ENCODE peak calls at places on chromosomes 1 and 21, in eight cellular contexts. One of them, this sample, is unnamed.

GRCh38 chr1:28505406-28506187 is at the start of gene RCC1:
- DNase-seq in NB4: peak; percentile 97
- DNase-seq in fibroblast of the aortic adventitia: peak; percentile 100
- DNase-seq in nephron progenitor cell: peak; percentile 93
- DNase-seq in AG10803: peak; percentile 99
- DNase-seq in GM12864: peak; percentile 98
- DNase-seq in left ventricle myocardium inferior: peak; percentile 97
- DNase-seq in astrocyte of the cerebellum: peak; percentile 99
- DNase-seq in this sample: peak; percentile 96

GRCh38 chr1:222654849-222655248 is 37.0 kb downstream of the MIA3 start:
- DNase-seq in NB4: peak; percentile 93
- DNase-seq in fibroblast of the aortic adventitia: peak; percentile 7
- DNase-seq in nephron progenitor cell: no peak
- DNase-seq in AG10803: peak; percentile 38
- DNase-seq in GM12864: peak; percentile 77
- DNase-seq in left ventricle myocardium inferior: no peak
- DNase-seq in astrocyte of the cerebellum: no peak
- DNase-seq in this sample: no peak

GRCh38 chr1:211092955-211093354 is 41.0 kb downstream of the KCNH1 start:
- DNase-seq in NB4: no peak
- DNase-seq in fibroblast of the aortic adventitia: no peak
- DNase-seq in nephron progenitor cell: no peak
- DNase-seq in AG10803: no peak
- DNase-seq in GM12864: no peak
- DNase-seq in left ventricle myocardium inferior: no peak
- DNase-seq in astrocyte of the cerebellum: no peak
- DNase-seq in this sample: no peak

GRCh38 chr1:161020573-161021167 is at the start of gene F11R:
- DNase-seq in NB4: peak; percentile 79
- DNase-seq in fibroblast of the aortic adventitia: no peak
- DNase-seq in nephron progenitor cell: peak; percentile 63
- DNase-seq in AG10803: no peak
- DNase-seq in GM12864: no peak
- DNase-seq in left ventricle myocardium inferior: no peak
- DNase-seq in astrocyte of the cerebellum: no peak
- DNase-seq in this sample: peak; percentile 68

GRCh38 chr1:50080904-50081586 is 27.7 kb upstream of the ELAVL4 start:
- DNase-seq in NB4: peak; percentile 25
- DNase-seq in fibroblast of the aortic adventitia: no peak
- DNase-seq in nephron progenitor cell: no peak
- DNase-seq in AG10803: no peak
- DNase-seq in GM12864: no peak
- DNase-seq in left ventricle myocardium inferior: no peak
- DNase-seq in astrocyte of the cerebellum: no peak
- DNase-seq in this sample: peak; percentile 40

GRCh38 chr1:205983925-205984725 is 19.1 kb downstream of the RAB7B start:
- DNase-seq in NB4: peak; percentile 72
- DNase-seq in fibroblast of the aortic adventitia: peak; percentile 70
- DNase-seq in nephron progenitor cell: peak; percentile 60
- DNase-seq in AG10803: peak; percentile 51
- DNase-seq in GM12864: no peak
- DNase-seq in left ventricle myocardium inferior: peak; percentile 71
- DNase-seq in astrocyte of the cerebellum: no peak
- DNase-seq in this sample: peak; percentile 74

GRCh38 chr1:167207940-167208623 is 12.6 kb upstream of the POU2F1 start:
- DNase-seq in NB4: no peak
- DNase-seq in fibroblast of the aortic adventitia: no peak
- DNase-seq in nephron progenitor cell: no peak
- DNase-seq in AG10803: no peak
- DNase-seq in GM12864: no peak
- DNase-seq in left ventricle myocardium inferior: no peak
- DNase-seq in astrocyte of the cerebellum: no peak
- DNase-seq in this sample: no peak

GRCh38 chr1:59498640-59499039 is 201.7 kb downstream of the FGGY start:
- DNase-seq in NB4: peak; percentile 51
- DNase-seq in fibroblast of the aortic adventitia: peak; percentile 18
- DNase-seq in nephron progenitor cell: no peak
- DNase-seq in AG10803: peak; percentile 52
- DNase-seq in GM12864: no peak
- DNase-seq in left ventricle myocardium inferior: no peak
- DNase-seq in astrocyte of the cerebellum: no peak
- DNase-seq in this sample: no peak

GRCh38 chr1:192439373-192440025 is 122.7 kb downstream of the RGS21 start:
- DNase-seq in NB4: no peak
- DNase-seq in fibroblast of the aortic adventitia: peak; percentile 60
- DNase-seq in nephron progenitor cell: no peak
- DNase-seq in AG10803: peak; percentile 1
- DNase-seq in GM12864: no peak
- DNase-seq in left ventricle myocardium inferior: no peak
- DNase-seq in astrocyte of the cerebellum: peak; percentile 35
- DNase-seq in this sample: no peak

GRCh38 chr1:221035680-221036153 is 156.5 kb downstream of the HLX start:
- DNase-seq in NB4: peak; percentile 49
- DNase-seq in fibroblast of the aortic adventitia: peak; percentile 65
- DNase-seq in nephron progenitor cell: no peak
- DNase-seq in AG10803: peak; percentile 67
- DNase-seq in GM12864: no peak
- DNase-seq in left ventricle myocardium inferior: no peak
- DNase-seq in astrocyte of the cerebellum: no peak
- DNase-seq in this sample: no peak

GRCh38 chr21:41506526-41507520 is 1.1 kb downstream of the TMPRSS2 start:
- DNase-seq in NB4: no peak
- DNase-seq in fibroblast of the aortic adventitia: no peak
- DNase-seq in nephron progenitor cell: peak; percentile 43
- DNase-seq in AG10803: no peak
- DNase-seq in GM12864: no peak
- DNase-seq in left ventricle myocardium inferior: no peak
- DNase-seq in astrocyte of the cerebellum: no peak
- DNase-seq in this sample: peak; percentile 46

GRCh38 chr1:110897685-110898084 is 24.7 kb downstream of the CD53 start:
- DNase-seq in NB4: no peak
- DNase-seq in fibroblast of the aortic adventitia: no peak
- DNase-seq in nephron progenitor cell: no peak
- DNase-seq in AG10803: no peak
- DNase-seq in GM12864: no peak
- DNase-seq in left ventricle myocardium inferior: no peak
- DNase-seq in astrocyte of the cerebellum: no peak
- DNase-seq in this sample: no peak

GRCh38 chr1:17632541-17633193 is 93.2 kb downstream of the ARHGEF10L start:
- DNase-seq in NB4: no peak
- DNase-seq in fibroblast of the aortic adventitia: peak; percentile 48
- DNase-seq in nephron progenitor cell: no peak
- DNase-seq in AG10803: peak; percentile 70
- DNase-seq in GM12864: no peak
- DNase-seq in left ventricle myocardium inferior: no peak
- DNase-seq in astrocyte of the cerebellum: peak; percentile 48
- DNase-seq in this sample: no peak

DNA sequence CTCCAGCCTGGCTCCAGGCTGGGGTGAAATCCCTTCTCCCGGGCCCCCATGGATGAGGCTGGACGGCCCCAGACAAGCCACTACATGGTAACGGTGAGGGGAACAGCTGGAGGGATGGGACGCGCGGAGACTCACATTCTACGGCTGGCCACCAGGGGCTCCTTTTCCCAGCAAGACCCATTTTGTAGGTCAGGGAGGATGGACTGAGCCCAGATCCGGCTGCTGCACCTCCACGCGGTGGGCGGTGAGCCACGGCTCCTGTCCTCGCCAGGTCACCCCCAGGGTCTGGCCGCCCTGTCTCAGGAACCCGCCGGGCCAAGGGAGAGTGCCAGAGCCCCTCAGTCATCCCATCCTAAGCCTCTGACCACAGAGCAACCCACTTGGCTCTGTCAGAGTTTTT is 75.0 kb upstream of the ACTRT2 start:
- DNase-seq in NB4: no peak
- DNase-seq in fibroblast of the aortic adventitia: no peak
- DNase-seq in nephron progenitor cell: no peak
- DNase-seq in AG10803: no peak
- DNase-seq in GM12864: no peak
- DNase-seq in left ventricle myocardium inferior: no peak
- DNase-seq in astrocyte of the cerebellum: no peak
- DNase-seq in this sample: no peak
- TF ChIP-seq CTCF in NB4: no peak
- TF ChIP-seq CTCF in fibroblast of the aortic adventitia: no peak
- TF ChIP-seq CTCF in nephron progenitor cell: no peak
- TF ChIP-seq CTCF in AG10803: no peak
- TF ChIP-seq CTCF in GM12864: no peak
- TF ChIP-seq CTCF in left ventricle myocardium inferior: no peak
- TF ChIP-seq CTCF in astrocyte of the cerebellum: no peak
- TF ChIP-seq CTCF in this sample: no peak

GRCh38 chr1:15958111-15958510 is 17.8 kb downstream of the ZBTB17 start:
- DNase-seq in NB4: no peak
- DNase-seq in fibroblast of the aortic adventitia: no peak
- DNase-seq in nephron progenitor cell: no peak
- DNase-seq in AG10803: no peak
- DNase-seq in GM12864: no peak
- DNase-seq in left ventricle myocardium inferior: no peak
- DNase-seq in astrocyte of the cerebellum: no peak
- DNase-seq in this sample: no peak

GRCh38 chr1:15957221-15958090 is 18.4 kb downstream of the ZBTB17 start:
- DNase-seq in NB4: no peak
- DNase-seq in fibroblast of the aortic adventitia: no peak
- DNase-seq in nephron progenitor cell: peak; percentile 55
- DNase-seq in AG10803: no peak
- DNase-seq in GM12864: no peak
- DNase-seq in left ventricle myocardium inferior: no peak
- DNase-seq in astrocyte of the cerebellum: no peak
- DNase-seq in this sample: no peak

GRCh38 chr1:15959424-15959823 is 16.5 kb downstream of the ZBTB17 start:
- DNase-seq in NB4: no peak
- DNase-seq in fibroblast of the aortic adventitia: no peak
- DNase-seq in nephron progenitor cell: no peak
- DNase-seq in AG10803: no peak
- DNase-seq in GM12864: no peak
- DNase-seq in left ventricle myocardium inferior: no peak
- DNase-seq in astrocyte of the cerebellum: no peak
- DNase-seq in this sample: no peak

GRCh38 chr1:15959847-15960446 is 16.0 kb downstream of the ZBTB17 start:
- DNase-seq in NB4: no peak
- DNase-seq in fibroblast of the aortic adventitia: no peak
- DNase-seq in nephron progenitor cell: no peak
- DNase-seq in AG10803: no peak
- DNase-seq in GM12864: no peak
- DNase-seq in left ventricle myocardium inferior: no peak
- DNase-seq in astrocyte of the cerebellum: no peak
- DNase-seq in this sample: no peak

DNA sequence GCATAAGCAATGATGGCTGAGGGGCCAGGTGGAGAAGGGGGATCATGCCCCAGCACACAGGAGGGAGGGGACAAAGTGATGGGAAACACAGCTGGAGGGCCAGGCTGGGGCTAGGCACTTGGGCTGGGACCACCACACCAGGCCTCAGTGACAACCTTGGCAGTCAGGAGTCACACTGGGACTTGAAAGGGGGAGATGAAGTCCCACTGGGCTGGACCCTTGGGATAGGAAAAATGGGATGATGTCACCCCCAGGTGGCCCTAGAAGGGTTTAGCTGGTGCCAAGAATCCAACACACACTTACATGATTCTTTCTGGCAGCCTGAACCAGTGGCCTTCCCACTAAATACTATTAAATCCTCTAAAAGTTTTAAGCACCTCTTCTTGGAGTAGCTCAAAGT is 17.1 kb downstream of the ZBTB17 start:
- DNase-seq in NB4: no peak
- DNase-seq in fibroblast of the aortic adventitia: peak; percentile 44
- DNase-seq in nephron progenitor cell: no peak
- DNase-seq in AG10803: peak; percentile 26
- DNase-seq in GM12864: no peak
- DNase-seq in left ventricle myocardium inferior: no peak
- DNase-seq in astrocyte of the cerebellum: no peak
- DNase-seq in this sample: no peak
- TF ChIP-seq CTCF in NB4: no peak
- TF ChIP-seq CTCF in fibroblast of the aortic adventitia: no peak
- TF ChIP-seq CTCF in nephron progenitor cell: no peak
- TF ChIP-seq CTCF in AG10803: no peak
- TF ChIP-seq CTCF in GM12864: no peak
- TF ChIP-seq CTCF in left ventricle myocardium inferior: no peak
- TF ChIP-seq CTCF in astrocyte of the cerebellum: no peak
- TF ChIP-seq CTCF in this sample: no peak

GRCh38 chr1:241355311-241356010 is 1.5 kb downstream of the RGS7 start:
- DNase-seq in NB4: no peak
- DNase-seq in fibroblast of the aortic adventitia: no peak
- DNase-seq in nephron progenitor cell: no peak
- DNase-seq in AG10803: no peak
- DNase-seq in GM12864: no peak
- DNase-seq in left ventricle myocardium inferior: no peak
- DNase-seq in astrocyte of the cerebellum: no peak
- DNase-seq in this sample: no peak

GRCh38 chr1:241357366-241358305 is 631 bp upstream of the RGS7 start:
- DNase-seq in NB4: no peak
- DNase-seq in fibroblast of the aortic adventitia: peak; percentile 12
- DNase-seq in nephron progenitor cell: peak; percentile 9
- DNase-seq in AG10803: peak; percentile 13
- DNase-seq in GM12864: no peak
- DNase-seq in left ventricle myocardium inferior: no peak
- DNase-seq in astrocyte of the cerebellum: no peak
- DNase-seq in this sample: no peak

GRCh38 chr1:241356187-241356518 is 852 bp downstream of the RGS7 start:
- DNase-seq in NB4: no peak
- DNase-seq in fibroblast of the aortic adventitia: no peak
- DNase-seq in nephron progenitor cell: no peak
- DNase-seq in AG10803: no peak
- DNase-seq in GM12864: no peak
- DNase-seq in left ventricle myocardium inferior: no peak
- DNase-seq in astrocyte of the cerebellum: no peak
- DNase-seq in this sample: no peak

GRCh38 chr1:241352401-241352800 is 4.6 kb downstream of the RGS7 start:
- DNase-seq in NB4: no peak
- DNase-seq in fibroblast of the aortic adventitia: no peak
- DNase-seq in nephron progenitor cell: no peak
- DNase-seq in AG10803: no peak
- DNase-seq in GM12864: no peak
- DNase-seq in left ventricle myocardium inferior: no peak
- DNase-seq in astrocyte of the cerebellum: no peak
- DNase-seq in this sample: no peak

GRCh38 chr1:241356519-241357365 is at the start of gene RGS7:
- DNase-seq in NB4: no peak
- DNase-seq in fibroblast of the aortic adventitia: peak; percentile 34
- DNase-seq in nephron progenitor cell: peak; percentile 82
- DNase-seq in AG10803: peak; percentile 23
- DNase-seq in GM12864: no peak
- DNase-seq in left ventricle myocardium inferior: peak; percentile 14
- DNase-seq in astrocyte of the cerebellum: no peak
- DNase-seq in this sample: peak; percentile 86
- TF ChIP-seq CTCF in NB4: no peak
- TF ChIP-seq CTCF in fibroblast of the aortic adventitia: no peak
- TF ChIP-seq CTCF in nephron progenitor cell: no peak
- TF ChIP-seq CTCF in AG10803: no peak
- TF ChIP-seq CTCF in GM12864: no peak
- TF ChIP-seq CTCF in left ventricle myocardium inferior: no peak
- TF ChIP-seq CTCF in astrocyte of the cerebellum: no peak
- TF ChIP-seq CTCF in this sample: no peak

DNA sequence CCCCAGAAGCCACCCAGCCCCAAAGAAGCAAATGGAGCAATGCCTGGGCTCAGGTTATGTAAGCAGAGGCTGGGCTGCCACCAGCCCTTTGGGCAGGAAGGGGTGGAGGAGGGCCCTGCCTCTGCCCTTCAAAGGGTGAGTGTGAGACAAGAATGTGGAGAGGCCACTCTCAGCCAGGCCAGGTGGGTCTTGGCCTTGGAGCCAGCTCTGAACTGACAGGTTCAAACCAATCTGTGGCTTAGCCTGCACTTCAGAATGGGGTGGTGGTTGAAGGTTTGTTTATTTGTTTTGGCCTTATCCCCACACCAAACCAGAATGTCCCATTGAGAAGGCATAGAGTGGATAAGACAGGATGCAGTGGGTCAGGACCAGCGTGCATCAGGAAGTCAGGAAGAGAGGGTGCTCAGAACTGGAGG is 29.8 kb downstream of the C1orf116 start:
- DNase-seq in NB4: no peak
- DNase-seq in fibroblast of the aortic adventitia: peak; percentile 50
- DNase-seq in nephron progenitor cell: no peak
- DNase-seq in AG10803: no peak
- DNase-seq in GM12864: no peak
- DNase-seq in left ventricle myocardium inferior: no peak
- DNase-seq in astrocyte of the cerebellum: peak; percentile 47
- DNase-seq in this sample: no peak
- TF ChIP-seq CTCF in NB4: no peak
- TF ChIP-seq CTCF in fibroblast of the aortic adventitia: no peak
- TF ChIP-seq CTCF in nephron progenitor cell: no peak
- TF ChIP-seq CTCF in AG10803: no peak
- TF ChIP-seq CTCF in GM12864: no peak
- TF ChIP-seq CTCF in left ventricle myocardium inferior: no peak
- TF ChIP-seq CTCF in astrocyte of the cerebellum: no peak
- TF ChIP-seq CTCF in this sample: no peak

This sample was measured in glutamatergic neuron.